ENCODE peak calls at places on chromosomes 11 and 22, in seven cellular contexts. R is spleen; H is left ventricle myocardium inferior; Z is BE2C; L is IMR-90; V is upper lobe of right lung; U is CD4-positive, alpha-beta T cell. D is an unnamed sample. For H3K9me3, the result is how much of the 10 kb centered on the place peaks cover.

GRCh38 chr11:12643029-12643428 is 31.2 kb upstream of the TEAD1 start:
- DNase-seq in H (no peak), R (no peak), L (no peak), U (no peak), Z (no peak), V (no peak), D (no peak)

GRCh38 chr11:26040339-26040738 is 291.6 kb upstream of the ANO3 start:
- DNase-seq in Z (no peak), R (no peak), L (no peak), H (no peak), V (no peak), U (no peak), D (no peak)

GRCh38 chr11:122758974-122759373 is 79.3 kb upstream of the CRTAM start:
- DNase-seq in H (no peak), L (peak), Z (no peak), R (no peak), V (no peak), U (no peak), D (peak)

GRCh38 chr22:29194269-29194668 is 11.4 kb upstream of the EMID1 start:
- DNase-seq in Z (no peak), L (no peak), U (no peak), H (no peak), V (no peak), R (no peak), D (no peak)

GRCh38 chr11:64659417-64660144 is 63.4 kb downstream of the NRXN2 start:
- DNase-seq in L (peak), V (no peak), H (no peak), U (no peak), R (no peak), Z (no peak), D (no peak)

GRCh38 chr22:36052505-36052941 is 23.9 kb upstream of the RBFOX2 start:
- DNase-seq in Z (no peak), R (no peak), H (no peak), U (no peak), L (peak), V (no peak), D (no peak)

GRCh38 chr22:28600546-28601143 is 79.0 kb downstream of the TTC28 start:
- DNase-seq in V (no peak), R (no peak), H (no peak), Z (peak), U (no peak), L (peak), D (peak)

GRCh38 chr11:118820412-118821357 is 29.7 kb upstream of the DDX6 start:
- DNase-seq in U (no peak), V (peak), R (peak), L (no peak), H (peak), Z (peak), D (no peak)

GRCh38 chr22:45908961-45909360 is 68.0 kb downstream of the WNT7B start:
- DNase-seq in Z (no peak), R (no peak), H (no peak), L (no peak), V (no peak), U (no peak), D (no peak)

GRCh38 chr11:120690406-120690805 is 178.9 kb downstream of the GRIK4 start:
- DNase-seq in Z (no peak), H (no peak), V (no peak), U (no peak), L (no peak), R (no peak), D (no peak)

GRCh38 chr11:120694706-120695105 is 183.2 kb downstream of the GRIK4 start:
- DNase-seq in Z (no peak), U (no peak), L (no peak), V (no peak), R (no peak), H (no peak), D (no peak)

GRCh38 chr11:120688166-120688565 is 176.6 kb downstream of the GRIK4 start:
- DNase-seq in U (no peak), V (no peak), R (no peak), L (no peak), H (no peak), Z (no peak), D (peak)

GRCh38 chr11:120686516-120686915 is 175.0 kb downstream of the GRIK4 start:
- DNase-seq in H (no peak), Z (no peak), L (no peak), R (no peak), V (no peak), U (no peak), D (no peak)

DNA sequence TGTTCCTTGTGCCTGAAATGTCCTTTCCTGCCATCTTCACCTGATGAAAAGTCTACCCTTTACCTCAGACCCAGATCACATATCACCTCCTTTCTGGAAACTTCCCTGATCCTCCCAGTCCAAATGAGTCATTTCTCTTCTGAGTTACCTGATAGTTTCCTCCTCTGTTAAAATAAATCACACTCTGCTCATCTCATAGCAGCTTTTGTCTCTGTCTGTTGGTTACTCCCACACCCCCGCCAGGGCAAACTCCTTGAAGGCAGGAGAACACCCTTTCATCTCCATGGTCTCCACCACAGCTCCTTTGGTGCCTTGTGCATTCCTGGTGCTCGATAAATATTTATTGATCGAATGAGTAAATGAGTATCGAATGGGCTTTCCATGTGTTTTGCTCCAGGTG is 178.0 kb downstream of the GRIK4 start:
- DNase-seq in Z (no peak), L (no peak), R (no peak), H (no peak), U (no peak), V (no peak), D (no peak)
- TF ChIP-seq CTCF in Z (no peak), L (no peak), R (no peak), H (no peak), U (no peak), V (no peak), D (no peak)

GRCh38 chr11:2652857-2653643 is 46.7 kb downstream of the KCNQ1OT1 start:
- DNase-seq in Z (no peak), H (no peak), U (no peak), R (peak), L (no peak), V (peak), D (peak)

GRCh38 chr11:2653930-2654739 is 45.7 kb downstream of the KCNQ1OT1 start:
- DNase-seq in U (no peak), H (no peak), Z (no peak), R (peak), V (peak), L (no peak), D (no peak)

GRCh38 chr11:2651054-2651617 is 48.7 kb downstream of the KCNQ1OT1 start:
- DNase-seq in H (no peak), L (no peak), U (no peak), V (no peak), Z (no peak), R (no peak), D (no peak)

GRCh38 chr11:2651826-2652237 is 48.0 kb downstream of the KCNQ1OT1 start:
- DNase-seq in L (no peak), U (no peak), Z (no peak), R (peak), H (peak), V (peak), D (no peak)

GRCh38 chr11:2652362-2652761 is 47.4 kb downstream of the KCNQ1OT1 start:
- DNase-seq in L (no peak), R (peak), H (no peak), Z (no peak), U (no peak), V (peak), D (no peak)
- H3K9me3 ChIP-seq in L (half or more), R (under half), H (half or more), Z (under half), U (under half), V (under half), D (under half)

DNA sequence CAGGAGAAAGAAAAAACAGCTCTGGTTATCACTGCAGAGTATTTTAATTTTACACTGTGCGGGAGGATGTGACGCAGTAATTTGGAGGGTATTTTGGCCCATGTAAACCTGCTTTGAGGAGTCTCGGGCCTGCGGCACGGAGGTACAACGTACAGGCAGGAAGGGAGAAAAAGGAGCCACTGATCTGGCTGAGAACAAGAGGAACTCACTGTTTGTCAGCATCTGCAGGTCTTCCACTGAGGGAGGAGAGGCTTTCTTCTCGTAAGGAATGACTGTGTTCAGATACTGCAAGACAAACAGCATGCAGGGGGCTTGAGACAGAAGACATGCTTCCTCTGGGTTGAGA is 44.0 kb downstream of the FEZ1 start:
- DNase-seq in H (no peak), R (no peak), L (no peak), Z (no peak), U (no peak), V (no peak), D (no peak)
- TF ChIP-seq CTCF in H (no peak), R (no peak), L (no peak), Z (no peak), U (no peak), V (no peak), D (no peak)

GRCh38 chr22:10741210-10741609 is 4786.8 kb upstream of the OR11H1 start:
- DNase-seq in L (no peak), H (no peak), U (no peak), Z (peak), V (no peak), R (no peak), D (no peak)
- H3K9me3 ChIP-seq in L (under half), H (under half), U (under half), Z (under half), V (under half), R (under half), D (under half)

GRCh38 chr22:32620992-32621391 is 146.4 kb downstream of the FBXO7 start:
- DNase-seq in U (no peak), V (no peak), Z (no peak), H (no peak), L (no peak), R (peak), D (no peak)
- TF ChIP-seq CTCF in U (no peak), V (no peak), Z (no peak), H (peak), L (no peak), R (no peak), D (no peak)

GRCh38 chr22:49502126-49502826 is 325.4 kb downstream of the BRD1 start:
- DNase-seq in U (no peak), Z (no peak), H (no peak), R (no peak), L (no peak), V (no peak), D (no peak)
- H3K9me3 ChIP-seq in U (under half), Z (under half), H (under half), R (under half), L (under half), V (under half), D (under half)

GRCh38 chr22:23115825-23116494 is 25.8 kb downstream of the RSPH14 start:
- DNase-seq in U (no peak), L (no peak), Z (no peak), R (no peak), V (no peak), H (no peak), D (no peak)

GRCh38 chr22:23113067-23113846 is 28.5 kb downstream of the RSPH14 start:
- DNase-seq in U (no peak), H (peak), Z (peak), V (no peak), R (no peak), L (peak), D (no peak)

GRCh38 chr22:23115369-23115768 is 26.4 kb downstream of the RSPH14 start:
- DNase-seq in R (no peak), L (no peak), V (no peak), Z (no peak), U (no peak), H (no peak), D (no peak)

GRCh38 chr22:23113847-23114720 is 27.7 kb downstream of the RSPH14 start:
- DNase-seq in R (no peak), U (no peak), V (no peak), L (no peak), H (no peak), Z (no peak), D (peak)

DNA sequence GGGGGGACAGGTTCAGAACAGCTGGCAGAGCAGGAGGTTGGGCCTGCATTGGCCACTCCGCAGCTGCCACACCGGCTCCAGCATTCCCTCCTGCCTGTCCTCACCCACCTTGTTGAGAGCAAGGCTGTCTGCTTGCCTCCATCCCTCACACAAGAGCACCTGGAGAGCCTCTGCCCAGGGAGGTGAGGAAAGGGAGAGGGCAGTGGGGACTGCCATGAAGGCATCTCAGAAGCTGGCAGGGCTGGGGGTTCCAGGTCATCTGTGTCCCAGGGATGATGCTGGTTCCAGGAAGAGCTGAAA is 27.1 kb downstream of the RSPH14 start:
- DNase-seq in L (no peak), Z (no peak), V (no peak), R (no peak), U (no peak), H (no peak), D (no peak)
- TF ChIP-seq CTCF in L (no peak), Z (no peak), V (no peak), R (no peak), U (no peak), H (no peak), D (no peak)

DNA sequence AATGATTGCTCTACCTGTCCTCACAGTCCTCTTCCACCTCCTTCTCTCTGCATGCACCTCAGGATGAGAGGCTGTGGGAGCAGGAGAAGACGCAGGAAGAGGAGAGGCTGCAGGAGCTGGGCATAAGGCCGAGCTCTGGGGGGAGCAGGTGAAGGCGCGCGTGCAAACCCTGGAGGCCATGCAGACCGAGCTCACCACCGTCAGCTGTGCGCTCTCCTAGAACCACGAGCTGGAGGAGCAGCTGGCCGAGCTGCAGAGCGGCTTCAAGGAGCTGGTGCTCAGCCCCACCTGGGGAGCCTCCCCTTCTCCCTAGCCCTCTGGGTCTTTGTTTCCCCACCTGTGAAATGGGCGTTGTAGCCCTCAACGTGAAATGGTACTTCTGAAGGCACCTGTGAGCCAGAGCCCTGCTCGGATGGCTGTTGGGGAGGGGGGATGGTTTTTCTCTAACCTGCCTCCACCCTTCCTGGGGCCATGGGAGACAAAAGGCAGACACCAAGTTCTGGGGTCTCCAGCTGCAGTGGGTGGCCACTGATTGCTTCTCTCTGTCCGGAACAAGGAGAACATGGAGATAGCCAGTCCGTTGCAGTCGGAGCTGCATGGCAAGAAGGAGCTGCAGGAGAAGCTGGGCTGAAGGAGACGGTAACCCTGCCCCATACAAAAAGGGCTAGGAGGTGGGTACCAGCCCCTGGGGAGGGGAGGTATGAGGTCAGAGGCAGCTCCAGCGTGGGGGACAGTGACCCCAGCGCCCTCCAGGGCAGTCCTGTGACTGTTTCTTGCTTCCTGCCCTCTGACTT is 65.2 kb upstream of the A4GALT start:
- DNase-seq in U (no peak), R (no peak), H (no peak), L (no peak), V (no peak), Z (no peak), D (no peak)
- H3K9me3 ChIP-seq in U (under half), R (under half), H (under half), L (under half), V (under half), Z (under half), D (under half)

GRCh38 chr11:132126973-132127900 is 756.8 kb downstream of the NTM start:
- DNase-seq in L (peak), Z (no peak), H (peak), R (no peak), V (no peak), U (no peak), D (peak)
- TF ChIP-seq CTCF in L (peak), Z (no peak), H (peak), R (peak), V (peak), U (no peak), D (peak)